ENCODE peak calls at places on chromosomes 6 and 20, in eight cellular contexts. A is left lung, T is activated T-cell treated with anti-CD3 and anti-CD28 coated beads for 48 hours, U is heart left ventricle, H is left colon, Y is epithelial cell of esophagus, B is HFFc6, X is HEK293T. S is an unnamed sample.

GRCh38 chr6:33752139-33753015 is 5.7 kb upstream of the IP6K3 start:
- DNase-seq in A (no peak), T (no peak), U (no peak), H (peak; percentile 81), Y (peak; percentile 60), B (no peak), X (no peak), S (no peak)

GRCh38 chr20:32287231-32287638 is 9.8 kb downstream of the KIF3B start:
- DNase-seq in A (no peak), T (no peak), U (no peak), H (no peak), Y (no peak), B (no peak), X (no peak), S (no peak)

GRCh38 chr6:148441454-148441911 is 98.8 kb downstream of the SASH1 start:
- DNase-seq in A (no peak), T (no peak), U (no peak), H (no peak), Y (peak; percentile 84), B (peak; percentile 76), X (no peak), S (peak; percentile 67)

GRCh38 chr6:20444786-20445271 is 43.1 kb downstream of the E2F3 start:
- DNase-seq in A (no peak), T (no peak), U (no peak), H (no peak), Y (peak; percentile 41), B (no peak), X (no peak), S (peak; percentile 20)

GRCh38 chr20:63857751-63858392 is 3.4 kb upstream of the ABHD16B start:
- DNase-seq in A (no peak), T (no peak), U (peak; percentile 64), H (no peak), Y (no peak), B (no peak), X (no peak), S (peak; percentile 44)

GRCh38 chr6:31293343-31293742 is 21.5 kb upstream of the HLA-C start:
- DNase-seq in A (no peak), T (no peak), U (no peak), H (no peak), Y (peak; percentile 57), B (peak; percentile 16), X (peak; percentile 31), S (peak; percentile 11)

GRCh38 chr6:149482542-149483261 is 2.1 kb downstream of the ZC3H12D start:
- DNase-seq in A (peak; percentile 36), T (no peak), U (no peak), H (no peak), Y (no peak), B (no peak), X (no peak), S (no peak)

GRCh38 chr20:51095755-51096509 is 73.0 kb upstream of the KCNG1 start:
- DNase-seq in A (no peak), T (no peak), U (no peak), H (no peak), Y (no peak), B (no peak), X (no peak), S (no peak)

GRCh38 chr6:134870677-134871498 is 79.0 kb downstream of the ALDH8A1 start:
- DNase-seq in A (no peak), T (no peak), U (no peak), H (no peak), Y (peak; percentile 61), B (no peak), X (no peak), S (peak; percentile 71)

GRCh38 chr6:168216139-168216538 is 103.4 kb downstream of the DACT2 start:
- DNase-seq in A (no peak), T (no peak), U (no peak), H (no peak), Y (no peak), B (no peak), X (no peak), S (no peak)

GRCh38 chr6:149032599-149033405 is 284.7 kb upstream of the TAB2 start:
- DNase-seq in A (no peak), T (peak; percentile 55), U (no peak), H (no peak), Y (peak; percentile 62), B (peak; percentile 94), X (peak; percentile 51), S (peak; percentile 78)

GRCh38 chr20:43727980-43728590 is 1.3 kb upstream of the GTSF1L start:
- DNase-seq in A (no peak), T (no peak), U (no peak), H (no peak), Y (no peak), B (no peak), X (no peak), S (no peak)

GRCh38 chr6:49890988-49891387 is 24.7 kb upstream of the CRISP1 start:
- DNase-seq in A (no peak), T (no peak), U (no peak), H (no peak), Y (no peak), B (no peak), X (no peak), S (no peak)

GRCh38 chr6:54515013-54515412 is 206.8 kb downstream of the TINAG start:
- DNase-seq in A (no peak), T (no peak), U (no peak), H (no peak), Y (peak; percentile 68), B (no peak), X (no peak), S (no peak)

GRCh38 chr20:61912665-61913422 is 152.8 kb downstream of the TAF4 start:
- DNase-seq in A (no peak), T (no peak), U (no peak), H (no peak), Y (no peak), B (no peak), X (no peak), S (no peak)

GRCh38 chr6:158972241-158973233 is 27.5 kb downstream of the RSPH3 start:
- DNase-seq in A (no peak), T (no peak), U (no peak), H (no peak), Y (peak; percentile 65), B (peak; percentile 44), X (peak; percentile 44), S (peak; percentile 17)

GRCh38 chr6:30748301-30748769 is 4.0 kb upstream of the IER3 start:
- DNase-seq in A (no peak), T (no peak), U (no peak), H (peak; percentile 64), Y (peak; percentile 94), B (no peak), X (no peak), S (no peak)

GRCh38 chr6:19737968-19738367 is 99.2 kb upstream of the ID4 start:
- DNase-seq in A (no peak), T (no peak), U (no peak), H (no peak), Y (no peak), B (no peak), X (no peak), S (no peak)

GRCh38 chr6:90072961-90073464 is 178.7 kb downstream of the GJA10 start:
- DNase-seq in A (no peak), T (no peak), U (no peak), H (no peak), Y (no peak), B (no peak), X (no peak), S (no peak)